ENCODE peak calls at places on chromosome 3, in seven cellular contexts. H, Z, R, X, Q, P and V are unnamed samples.

GRCh38 chr3:100160516-100160915 is 46.2 kb upstream of the FILIP1L start:
- DNase-seq in H (no peak), Z (no peak), R (no peak), X (no peak), Q (no peak), P (no peak), V (no peak)

GRCh38 chr3:124780767-124781485 is 50.7 kb downstream of the UMPS start:
- DNase-seq in H (peak; percentile 43), Z (no peak), R (peak; percentile 58), X (no peak), Q (no peak), P (no peak), V (no peak)

GRCh38 chr3:123670743-123671142 is 85.9 kb upstream of the HACD2 start:
- DNase-seq in H (no peak), Z (no peak), R (no peak), X (no peak), Q (no peak), P (no peak), V (no peak)

GRCh38 chr3:184549793-184550585 is 11.6 kb upstream of the EPHB3 start:
- DNase-seq in H (no peak), Z (no peak), R (no peak), X (no peak), Q (no peak), P (no peak), V (no peak)

GRCh38 chr3:100516843-100517242 is 24.4 kb downstream of the TMEM45A start:
- DNase-seq in H (no peak), Z (no peak), R (peak; percentile 55), X (no peak), Q (no peak), P (no peak), V (no peak)

GRCh38 chr3:85838921-85839320 is 880.1 kb downstream of the CADM2 start:
- DNase-seq in H (no peak), Z (no peak), R (no peak), X (no peak), Q (no peak), P (no peak), V (no peak)

GRCh38 chr3:55622116-55622515 is 135.0 kb upstream of the WNT5A start:
- DNase-seq in H (no peak), Z (no peak), R (peak; percentile 71), X (no peak), Q (no peak), P (no peak), V (no peak)

GRCh38 chr3:44132061-44132460 is 109.6 kb upstream of the TOPAZ1 start:
- DNase-seq in H (no peak), Z (no peak), R (no peak), X (no peak), Q (no peak), P (no peak), V (no peak)

GRCh38 chr3:196108075-196108743 is 26.3 kb upstream of the TFRC start:
- DNase-seq in H (no peak), Z (peak; percentile 39), R (no peak), X (no peak), Q (no peak), P (no peak), V (peak; percentile 90)

GRCh38 chr3:126367316-126367805 is 10.2 kb upstream of the KLF15 start:
- DNase-seq in H (no peak), Z (no peak), R (no peak), X (no peak), Q (no peak), P (no peak), V (no peak)

GRCh38 chr3:89280822-89281365 is 173.5 kb downstream of the EPHA3 start:
- DNase-seq in H (no peak), Z (no peak), R (no peak), X (no peak), Q (no peak), P (no peak), V (no peak)

GRCh38 chr3:127754411-127755304 is 67.7 kb downstream of the MGLL start:
- DNase-seq in H (no peak), Z (no peak), R (no peak), X (no peak), Q (peak; percentile 84), P (no peak), V (no peak)

GRCh38 chr3:31370681-31371080 is 162.0 kb upstream of the STT3B start:
- DNase-seq in H (no peak), Z (no peak), R (no peak), X (no peak), Q (no peak), P (peak; percentile 86), V (no peak)

GRCh38 chr3:181660337-181660736 is 51.4 kb upstream of the SOX2 start:
- DNase-seq in H (no peak), Z (no peak), R (no peak), X (no peak), Q (no peak), P (no peak), V (no peak)

GRCh38 chr3:58793052-58793451 is 126.5 kb upstream of the FAM3D start:
- DNase-seq in H (peak; percentile 40), Z (no peak), R (no peak), X (no peak), Q (no peak), P (no peak), V (peak; percentile 2)

GRCh38 chr3:196793224-196793623 is 53.6 kb downstream of the PAK2 start:
- DNase-seq in H (peak; percentile 92), Z (no peak), R (peak; percentile 97), X (peak; percentile 29), Q (no peak), P (peak; percentile 84), V (no peak)

GRCh38 chr3:50364573-50365079 is 5.3 kb upstream of the TMEM115 start:
- DNase-seq in H (no peak), Z (no peak), R (no peak), X (no peak), Q (no peak), P (no peak), V (no peak)

GRCh38 chr3:132276228-132276906 is 40.8 kb upstream of the ACP3 start:
- DNase-seq in H (no peak), Z (no peak), R (no peak), X (no peak), Q (no peak), P (no peak), V (no peak)

GRCh38 chr3:193586526-193586925 is 6.5 kb upstream of the OPA1 start:
- DNase-seq in H (no peak), Z (no peak), R (no peak), X (no peak), Q (no peak), P (no peak), V (no peak)

GRCh38 chr3:178483704-178484103 is 52.5 kb upstream of the KCNMB2 start:
- DNase-seq in H (no peak), Z (no peak), R (no peak), X (no peak), Q (no peak), P (no peak), V (no peak)

GRCh38 chr3:138845071-138845685 is 10.4 kb upstream of the PIK3CB start:
- DNase-seq in H (peak; percentile 46), Z (no peak), R (no peak), X (no peak), Q (no peak), P (no peak), V (no peak)

GRCh38 chr3:39216176-39216790 is 23.9 kb upstream of the XIRP1 start:
- DNase-seq in H (no peak), Z (no peak), R (no peak), X (no peak), Q (peak; percentile 68), P (no peak), V (no peak)

GRCh38 chr3:62361261-62361660 is 12.1 kb downstream of the FEZF2 start:
- DNase-seq in H (no peak), Z (no peak), R (no peak), X (no peak), Q (no peak), P (no peak), V (no peak)

GRCh38 chr3:115092220-115092791 is 54.8 kb downstream of the ZBTB20 start:
- DNase-seq in H (peak; percentile 70), Z (no peak), R (peak; percentile 69), X (peak; percentile 65), Q (peak; percentile 26), P (peak; percentile 34), V (peak; percentile 2)
- H2AFZ ChIP-seq in H (no peak overlapping the region), Z (no peak overlapping the region), R (no peak overlapping the region), X (peak overlapping the region; percentile 40), Q (no peak overlapping the region), P (no peak overlapping the region), V (no peak overlapping the region)

GRCh38 chr3:12810013-12810780 is 13.7 kb downstream of the CAND2 start:
- DNase-seq in H (peak; percentile 95), Z (peak; percentile 90), R (peak; percentile 81), X (peak; percentile 78), Q (peak; percentile 41), P (peak; percentile 85), V (peak; percentile 100)
- TF ChIP-seq POLR2A in H (no peak), Z (peak; percentile 55), R (no peak), X (peak; percentile 52), Q (no peak), P (peak; percentile 53), V (peak; percentile 64)

GRCh38 chr3:112682361-112682760 is 41.4 kb upstream of the CCDC80 start:
- DNase-seq in H (no peak), Z (no peak), R (peak; percentile 64), X (no peak), Q (no peak), P (no peak), V (no peak)
- H2AFZ ChIP-seq in H (no peak overlapping the region), Z (no peak overlapping the region), R (no peak overlapping the region), X (peak overlapping the region; percentile 23), Q (no peak overlapping the region), P (no peak overlapping the region), V (no peak overlapping the region)

DNA sequence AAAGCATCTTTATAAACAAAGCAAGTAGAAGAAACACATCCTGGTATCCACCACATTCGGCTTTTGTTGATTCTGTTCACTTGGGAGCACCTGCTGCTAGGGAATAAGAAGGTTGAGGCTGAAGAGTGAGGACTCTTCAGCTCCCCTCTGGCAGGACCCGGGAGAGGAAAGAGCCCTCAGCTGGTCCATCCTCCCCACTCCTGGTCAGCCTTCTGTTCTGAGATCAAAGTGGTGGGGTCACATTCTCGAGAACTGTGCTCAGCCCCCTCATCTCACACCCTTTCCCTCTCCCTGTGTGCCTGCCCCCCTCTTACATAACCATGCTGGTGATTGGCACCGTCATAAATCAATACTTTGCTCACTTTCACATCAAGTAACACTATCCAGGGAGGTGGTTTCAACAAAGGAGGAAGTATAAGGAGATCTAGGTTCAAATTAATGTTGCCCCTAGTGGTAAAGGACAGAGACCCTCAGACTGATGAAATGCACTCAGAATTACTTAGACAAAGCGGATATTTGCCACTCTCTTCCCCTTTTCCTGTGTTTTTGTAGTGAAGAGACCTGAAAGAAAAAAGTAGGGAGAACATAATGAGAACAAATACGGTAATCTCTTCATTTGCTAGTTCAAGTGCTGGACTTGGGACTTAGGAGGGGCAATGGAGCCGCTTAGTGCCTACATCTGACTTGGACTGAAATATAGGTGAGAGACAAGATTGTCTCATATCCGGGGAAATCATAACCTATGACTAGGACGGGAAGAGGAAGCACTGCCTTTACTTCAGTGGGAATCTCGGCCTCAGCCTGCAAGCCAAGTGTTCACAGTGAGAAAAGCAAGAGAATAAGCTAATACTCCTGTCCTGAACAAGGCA is at the start of gene NR1I2:
- DNase-seq in H (no peak), Z (no peak), R (no peak), X (no peak), Q (no peak), P (peak; percentile 60), V (no peak)
- TF ChIP-seq POLR2A in H (no peak), Z (no peak), R (no peak), X (no peak), Q (no peak), P (peak; percentile 32), V (no peak)